ENCODE peak calls at places on chromosomes 2 and 18, in four cellular contexts. X, K, S and R are unnamed samples.

GRCh38 chr18:48264508-48264907 is 144.7 kb downstream of the ZBTB7C start:
- DNase-seq in S (no peak), K (no peak), X (no peak), R (no peak)

GRCh38 chr2:95278051-95278471 is 3.8 kb downstream of the PROM2 start:
- DNase-seq in K (no peak), X (peak), S (no peak), R (peak)

GRCh38 chr18:79400591-79401381 is 5.1 kb downstream of the NFATC1 start:
- DNase-seq in S (peak), K (peak), X (no peak), R (peak)

GRCh38 chr2:44953686-44953976 is 12.1 kb downstream of the SIX3 start:
- DNase-seq in K (no peak), X (no peak), S (no peak), R (no peak)

GRCh38 chr2:118249970-118250369 is 161.7 kb downstream of the INSIG2 start:
- DNase-seq in K (no peak), S (no peak), X (peak), R (no peak)

GRCh38 chr2:677056-677949 is at the start of gene TMEM18:
- DNase-seq in X (peak), S (peak), K (peak), R (peak)

GRCh38 chr18:48061781-48062570 is 131.5 kb upstream of the SMAD2 start:
- DNase-seq in K (no peak), X (no peak), S (peak), R (peak)

GRCh38 chr18:8942021-8942908 is 160.2 kb upstream of the NDUFV2 start:
- DNase-seq in K (no peak), S (no peak), X (peak), R (no peak)

GRCh38 chr2:240437861-240438809 is 2.7 kb downstream of the GPC1 start:
- DNase-seq in S (peak), K (peak), X (peak), R (peak)

GRCh38 chr2:64404743-64405142 is 49.2 kb upstream of the LGALSL start:
- DNase-seq in S (peak), K (no peak), X (peak), R (no peak)

GRCh38 chr18:35371412-35372195 is 5.5 kb downstream of the ZNF396 start:
- DNase-seq in S (no peak), X (peak), K (no peak), R (no peak)

GRCh38 chr2:207103132-207103531 is 62.6 kb downstream of the KLF7 start:
- DNase-seq in X (no peak), S (no peak), K (no peak), R (no peak)

GRCh38 chr2:33034784-33035183 is 88.0 kb downstream of the LTBP1 start:
- DNase-seq in X (peak), K (no peak), S (no peak), R (no peak)

GRCh38 chr2:27095745-27096651 is 9.4 kb downstream of the KHK start:
- DNase-seq in K (peak), X (peak), S (peak), R (peak)

DNA sequence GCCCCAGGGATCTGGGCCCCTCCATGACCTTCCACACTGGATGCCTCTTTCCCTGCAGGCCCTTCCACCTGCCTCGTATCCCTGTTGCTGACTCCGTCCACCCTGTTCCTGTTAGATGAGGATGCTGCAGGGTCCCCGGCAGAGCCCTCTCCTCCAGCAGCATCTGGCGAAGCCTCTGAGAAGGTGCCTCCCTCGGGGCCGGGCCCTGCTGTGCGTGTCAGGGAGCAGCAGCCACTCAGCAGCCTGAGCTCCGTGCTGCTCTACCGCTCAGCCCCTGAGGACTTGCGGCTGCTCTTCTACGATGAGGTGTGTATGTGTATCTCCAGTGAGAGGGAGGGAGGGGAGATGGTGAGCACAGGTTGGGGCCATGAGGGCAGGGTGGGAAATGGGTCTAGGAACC is 12.4 kb upstream of the SLC4A3 start:
- DNase-seq in K (no peak), S (no peak), X (no peak), R (peak)
- TF ChIP-seq CTCF in K (no peak), S (no peak), X (no peak), R (no peak)

DNA sequence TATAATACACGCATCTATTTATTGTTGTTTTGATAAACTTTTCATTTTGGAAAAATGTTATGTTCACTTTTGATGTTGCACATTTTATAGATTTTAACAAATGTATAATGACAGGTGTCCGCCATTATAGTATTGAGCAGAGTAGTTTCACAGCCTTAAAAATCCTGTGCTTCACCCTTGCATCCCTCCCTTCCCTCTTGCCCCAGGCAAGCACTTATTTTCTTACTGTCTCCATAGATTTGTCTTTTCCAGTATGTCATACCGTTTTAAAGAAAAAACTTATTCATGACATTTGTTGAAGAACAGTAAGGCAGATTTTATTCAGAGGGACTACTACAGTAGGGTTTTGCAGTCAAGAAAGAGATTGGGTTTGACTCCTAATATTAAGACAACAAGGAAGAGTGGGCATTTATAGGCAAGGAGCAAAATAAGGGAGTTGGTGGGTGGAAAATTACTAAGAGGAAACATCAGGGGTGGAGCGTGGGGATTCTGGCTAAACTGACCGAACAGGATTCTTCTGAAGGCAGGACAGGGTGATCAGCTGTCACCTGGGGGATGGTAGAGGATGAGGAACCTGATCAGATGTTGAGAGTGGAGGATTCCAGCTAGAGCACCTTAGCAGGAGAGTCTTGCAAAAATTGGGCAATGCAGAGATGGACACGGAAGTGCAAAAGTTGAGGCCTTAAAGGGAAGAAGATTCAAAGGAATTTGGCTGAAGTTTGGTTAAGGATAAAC is 108.8 kb downstream of the NCK2 start:
- DNase-seq in X (no peak), K (no peak), S (no peak), R (no peak)
- H3K4me3 ChIP-seq in X (no peak), K (no peak), S (no peak), R (no peak)

GRCh38 chr2:235106874-235107639 is 155.2 kb downstream of the SH3BP4 start:
- DNase-seq in S (peak), X (peak), K (peak), R (no peak)
- TF ChIP-seq CTCF in S (peak), X (peak), K (peak), R (no peak)

GRCh38 chr2:9757430-9758287 is 85.6 kb upstream of the TAF1B start:
- DNase-seq in S (no peak), X (peak), K (no peak), R (no peak)
- H3K4me3 ChIP-seq in S (peak), X (peak), K (no peak), R (peak)

DNA sequence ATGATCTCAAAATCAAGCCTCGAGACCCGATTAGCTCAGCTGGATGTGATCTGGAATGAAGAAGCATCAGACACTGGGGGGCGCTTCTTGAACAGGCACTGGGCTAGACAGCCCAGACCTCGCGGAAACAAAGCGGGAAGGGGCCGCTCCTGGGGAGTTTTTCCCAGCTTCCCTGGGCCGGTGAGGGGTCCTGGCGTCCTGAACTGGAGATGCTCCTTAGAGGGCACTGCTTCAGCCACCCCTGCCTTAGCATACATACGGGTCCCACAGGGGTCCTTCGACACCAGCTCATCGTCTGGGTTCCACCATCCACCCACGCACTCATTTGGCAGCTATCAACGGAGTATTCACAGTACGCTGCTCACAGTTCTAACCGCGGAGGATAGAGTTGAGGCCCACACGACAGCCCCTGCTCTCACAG is 146.7 kb downstream of the TSN start:
- DNase-seq in S (no peak), K (no peak), X (no peak), R (no peak)
- TF ChIP-seq CTCF in S (no peak), K (peak), X (no peak), R (no peak)

GRCh38 chr18:75811156-75811555 is 383.7 kb upstream of the SMIM21 start:
- DNase-seq in K (no peak), X (no peak), S (no peak), R (no peak)

GRCh38 chr18:75810481-75810880 is 383.0 kb upstream of the SMIM21 start:
- DNase-seq in S (no peak), X (peak), K (no peak), R (no peak)

GRCh38 chr18:75809392-75809791 is 381.9 kb upstream of the SMIM21 start:
- DNase-seq in S (no peak), K (no peak), X (no peak), R (no peak)
- H3K4me3 ChIP-seq in S (peak), K (no peak), X (no peak), R (no peak)

DNA sequence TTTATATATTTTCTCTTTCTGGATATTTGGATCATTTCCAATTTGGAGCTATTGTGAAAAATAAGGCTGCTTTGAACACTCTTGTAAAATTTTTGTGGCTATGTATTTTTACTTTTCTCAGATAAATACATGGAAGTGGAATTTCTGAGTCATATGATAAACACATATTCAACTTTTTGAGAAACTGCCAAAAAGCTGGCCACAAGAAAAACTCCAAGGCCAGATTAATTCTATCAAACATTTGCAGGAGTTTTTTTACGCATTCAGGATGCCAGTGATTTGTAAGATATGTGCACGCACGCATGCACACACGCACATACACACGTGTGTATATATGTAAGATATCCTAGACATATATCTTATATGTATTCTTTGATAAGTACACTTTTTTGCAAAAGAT is 477.5 kb upstream of the SPHKAP start:
- DNase-seq in K (no peak), X (peak), S (no peak), R (no peak)
- TF ChIP-seq CTCF in K (no peak), X (no peak), S (no peak), R (no peak)

GRCh38 chr18:58863539-58864145 is 1.0 kb upstream of the ZNF532 start:
- DNase-seq in S (peak), K (no peak), X (peak), R (peak)
- H3K4me3 ChIP-seq in S (peak), K (no peak), X (peak), R (peak)